ENCODE peak calls at places on chromosomes 16 and 17, in four cellular contexts. I is kidney, V is H9, X is astrocyte of the spinal cord. G is an unnamed sample.

GRCh38 chr17:72136692-72137550 is 16.1 kb downstream of the SOX9 start:
- DNase-seq in I (no peak), V (no peak), X (peak), G (no peak)

GRCh38 chr16:13558752-13559151 is 361.2 kb upstream of the ERCC4 start:
- DNase-seq in I (no peak), V (no peak), X (no peak), G (no peak)

GRCh38 chr16:30697264-30698138 is 1.5 kb upstream of the SRCAP start:
- DNase-seq in I (no peak), V (no peak), X (no peak), G (no peak)

GRCh38 chr16:660459-661183 is 7.3 kb upstream of the RHOT2 start:
- DNase-seq in I (peak), V (peak), X (peak), G (peak)

GRCh38 chr17:55238931-55239297 is 25.8 kb upstream of the HLF start:
- DNase-seq in I (no peak), V (peak), X (no peak), G (no peak)

GRCh38 chr17:19867094-19867653 is 562 bp downstream of the ULK2 start:
- DNase-seq in I (peak), V (peak), X (peak), G (peak)

GRCh38 chr17:7110617-7111306 is 3.9 kb downstream of the ASGR2 start:
- DNase-seq in I (no peak), V (no peak), X (no peak), G (no peak)

GRCh38 chr17:8436169-8436932 is 667 bp downstream of the NDEL1 start:
- DNase-seq in I (peak), V (peak), X (peak), G (no peak)

GRCh38 chr17:6796017-6796886 is 20.2 kb downstream of the FBXO39 start:
- DNase-seq in I (no peak), V (no peak), X (no peak), G (no peak)

GRCh38 chr16:6081320-6081976 is 983.9 kb upstream of the EEF2KMT start:
- DNase-seq in I (no peak), V (peak), X (peak), G (no peak)

GRCh38 chr16:85553436-85554113 is 59.5 kb upstream of the GSE1 start:
- DNase-seq in I (peak), V (peak), X (peak), G (peak)

GRCh38 chr16:72371307-72372081 is 199.5 kb upstream of the PMFBP1 start:
- DNase-seq in I (peak), V (peak), X (peak), G (no peak)

GRCh38 chr17:37787055-37787720 is 42.3 kb upstream of the HNF1B start:
- DNase-seq in I (peak), V (no peak), X (peak), G (no peak)
- TF ChIP-seq CTCF in I (no peak), V (no peak), X (no peak), G (no peak)

GRCh38 chr17:27531469-27531948 is 75.3 kb downstream of the KSR1 start:
- DNase-seq in I (no peak), V (no peak), X (no peak), G (no peak)

GRCh38 chr17:27526603-27527002 is 70.4 kb downstream of the KSR1 start:
- DNase-seq in I (no peak), V (peak), X (peak), G (no peak)

GRCh38 chr17:27532269-27533067 is 76.2 kb downstream of the KSR1 start:
- DNase-seq in I (no peak), V (no peak), X (peak), G (no peak)

GRCh38 chr17:27530791-27531391 is 74.6 kb downstream of the KSR1 start:
- DNase-seq in I (no peak), V (no peak), X (peak), G (no peak)

DNA sequence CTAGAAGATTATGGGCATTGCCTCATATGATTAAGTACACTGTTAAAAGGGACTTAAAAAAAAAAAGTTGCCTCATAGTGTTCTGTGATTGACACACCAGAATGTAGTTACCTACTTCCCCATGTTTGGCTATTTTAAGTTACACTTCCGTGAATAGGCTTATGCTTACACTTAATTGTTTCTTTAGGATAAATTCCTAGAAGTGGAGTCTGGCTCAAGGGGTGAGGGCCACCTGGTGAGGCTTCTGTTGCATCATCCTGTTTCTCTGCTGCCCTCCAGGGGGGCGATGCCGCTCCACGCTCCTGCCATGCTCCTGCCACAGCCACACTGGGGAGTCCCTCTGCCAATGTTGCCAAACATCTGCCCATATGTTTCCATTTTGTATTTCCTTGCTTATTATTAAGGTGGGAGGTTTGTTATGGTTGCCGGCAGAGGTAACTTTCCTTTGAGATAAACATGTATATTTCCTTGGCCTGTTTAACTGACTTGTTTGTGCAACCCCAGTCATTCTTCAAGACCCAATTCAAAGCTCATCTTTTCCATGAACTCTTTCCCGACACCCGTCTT is 73.1 kb downstream of the KSR1 start:
- DNase-seq in I (no peak), V (no peak), X (peak), G (no peak)
- TF ChIP-seq CTCF in I (peak), V (no peak), X (no peak), G (no peak)

DNA sequence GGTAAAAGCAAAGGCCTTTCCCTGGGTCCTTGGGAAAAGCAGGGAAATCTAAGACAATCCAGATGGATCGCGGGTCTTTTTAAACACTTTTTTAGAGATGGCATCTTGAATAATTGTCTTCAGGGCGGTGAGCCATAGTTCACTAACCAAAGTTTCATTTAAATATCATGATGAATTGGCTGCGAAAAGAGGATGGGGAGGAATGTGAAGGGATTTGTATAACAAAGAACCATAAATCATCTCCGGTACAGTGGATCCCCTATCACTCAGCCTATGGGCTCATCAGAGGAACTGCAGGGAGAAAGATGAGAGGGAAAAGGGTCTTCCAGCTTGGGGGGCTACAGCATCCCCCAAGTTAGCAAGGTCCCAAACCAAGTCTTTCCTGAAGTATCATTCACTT is 16.6 kb upstream of the DDX52 start:
- DNase-seq in I (no peak), V (no peak), X (no peak), G (no peak)
- TF ChIP-seq CTCF in I (no peak), V (peak), X (no peak), G (no peak)

GRCh38 chr17:81371910-81372760 is 23.1 kb upstream of the BAHCC1 start:
- DNase-seq in I (peak), V (peak), X (no peak), G (no peak)
- TF ChIP-seq CTCF in I (peak), V (peak), X (peak), G (no peak)

DNA sequence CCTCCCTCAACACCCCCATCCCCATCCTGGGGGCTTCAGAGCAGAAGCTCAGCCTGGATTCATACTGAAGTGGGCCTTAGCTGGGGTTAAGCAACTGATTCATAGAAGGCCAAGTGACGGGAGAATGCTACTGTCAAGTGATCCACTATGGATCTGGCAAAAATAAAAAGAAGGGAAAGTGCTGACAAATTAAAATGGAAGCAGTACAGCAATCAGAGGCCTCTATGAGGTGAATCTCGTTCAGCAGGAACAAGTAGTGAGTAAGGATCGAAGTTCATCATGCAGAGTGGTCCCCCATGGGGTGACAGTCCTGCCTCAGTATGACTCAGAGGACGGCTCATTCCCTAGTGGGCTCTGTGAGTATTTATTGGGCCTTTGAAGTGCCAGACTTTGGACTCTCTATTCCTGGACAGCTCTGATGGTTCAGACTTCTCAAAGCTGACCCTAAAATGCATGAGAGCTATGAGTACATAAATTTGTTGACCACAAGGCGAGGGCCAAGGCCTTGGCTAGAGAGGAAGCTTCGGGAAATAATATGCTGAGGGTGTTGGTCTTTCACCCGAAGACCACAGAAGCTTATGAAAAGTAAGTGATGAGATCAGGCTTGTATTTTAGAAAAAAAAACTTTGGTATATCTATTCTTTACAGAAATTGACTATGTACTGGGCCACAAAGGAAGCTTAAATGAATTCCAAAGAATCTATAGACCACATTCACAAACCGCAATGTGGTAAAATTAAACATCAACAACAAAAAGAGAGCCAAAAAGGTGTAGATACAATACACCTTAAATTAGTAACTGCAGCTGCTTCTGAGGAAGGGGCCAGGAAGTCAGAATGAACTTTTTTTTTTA is 5.3 kb upstream of the NSMCE1 start:
- DNase-seq in I (no peak), V (no peak), X (peak), G (no peak)
- TF ChIP-seq CTCF in I (no peak), V (no peak), X (no peak), G (no peak)

GRCh38 chr17:16873654-16874035 is 98.3 kb downstream of the TNFRSF13B start:
- DNase-seq in I (no peak), V (peak), X (no peak), G (no peak)

GRCh38 chr17:16875662-16876061 is 96.3 kb downstream of the TNFRSF13B start:
- DNase-seq in I (no peak), V (no peak), X (no peak), G (no peak)

GRCh38 chr17:16872351-16872751 is 99.6 kb downstream of the TNFRSF13B start:
- DNase-seq in I (no peak), V (peak), X (no peak), G (no peak)

GRCh38 chr17:16870253-16871245 is 101.4 kb downstream of the TNFRSF13B start:
- DNase-seq in I (no peak), V (peak), X (no peak), G (no peak)

GRCh38 chr17:16872836-16873653 is 98.9 kb downstream of the TNFRSF13B start:
- DNase-seq in I (no peak), V (peak), X (no peak), G (peak)
- TF ChIP-seq CTCF in I (peak), V (peak), X (peak), G (no peak)

GRCh38 chr17:50911890-50912289 is 45.7 kb upstream of the TOB1 start:
- DNase-seq in I (no peak), V (peak), X (no peak), G (no peak)
- TF ChIP-seq CTCF in I (no peak), V (peak), X (peak), G (no peak)

DNA sequence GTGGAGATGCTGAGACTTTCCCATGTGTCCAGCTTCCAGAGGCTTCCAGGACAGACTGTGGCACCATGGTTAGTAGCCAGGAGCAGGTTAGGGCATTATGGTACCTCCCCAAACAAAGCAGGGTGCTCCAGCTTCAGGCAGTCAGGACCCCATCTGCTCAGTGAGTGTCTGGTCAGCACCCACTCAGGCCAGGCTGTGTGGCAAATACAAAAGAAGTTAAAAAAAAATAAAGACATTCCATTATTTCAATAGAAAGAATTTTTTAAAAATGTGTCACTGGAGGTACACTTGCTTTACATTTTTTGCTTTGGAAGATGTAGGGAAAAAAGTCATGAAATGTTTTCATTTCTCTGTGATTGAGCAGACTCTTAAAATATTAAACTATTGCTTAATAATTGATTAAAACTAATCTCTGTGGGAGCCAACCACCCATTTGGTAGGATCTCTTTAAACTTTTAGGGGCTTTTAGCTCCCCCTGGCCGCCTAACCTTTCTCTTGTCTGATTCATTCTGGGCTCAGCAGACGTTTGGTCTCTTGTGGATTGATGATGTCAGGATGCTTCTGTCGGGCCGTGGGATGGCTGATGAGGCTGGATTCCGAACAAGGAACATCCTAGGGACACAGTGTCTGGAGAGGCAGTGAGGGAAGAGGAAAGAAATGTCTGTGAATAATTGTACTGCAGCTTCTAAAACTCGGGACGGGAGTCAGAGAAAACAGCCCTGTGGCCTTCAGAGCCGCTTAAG is 28.4 kb upstream of the NPTX1 start:
- DNase-seq in I (no peak), V (no peak), X (peak), G (no peak)
- TF ChIP-seq CTCF in I (no peak), V (peak), X (peak), G (no peak)

DNA sequence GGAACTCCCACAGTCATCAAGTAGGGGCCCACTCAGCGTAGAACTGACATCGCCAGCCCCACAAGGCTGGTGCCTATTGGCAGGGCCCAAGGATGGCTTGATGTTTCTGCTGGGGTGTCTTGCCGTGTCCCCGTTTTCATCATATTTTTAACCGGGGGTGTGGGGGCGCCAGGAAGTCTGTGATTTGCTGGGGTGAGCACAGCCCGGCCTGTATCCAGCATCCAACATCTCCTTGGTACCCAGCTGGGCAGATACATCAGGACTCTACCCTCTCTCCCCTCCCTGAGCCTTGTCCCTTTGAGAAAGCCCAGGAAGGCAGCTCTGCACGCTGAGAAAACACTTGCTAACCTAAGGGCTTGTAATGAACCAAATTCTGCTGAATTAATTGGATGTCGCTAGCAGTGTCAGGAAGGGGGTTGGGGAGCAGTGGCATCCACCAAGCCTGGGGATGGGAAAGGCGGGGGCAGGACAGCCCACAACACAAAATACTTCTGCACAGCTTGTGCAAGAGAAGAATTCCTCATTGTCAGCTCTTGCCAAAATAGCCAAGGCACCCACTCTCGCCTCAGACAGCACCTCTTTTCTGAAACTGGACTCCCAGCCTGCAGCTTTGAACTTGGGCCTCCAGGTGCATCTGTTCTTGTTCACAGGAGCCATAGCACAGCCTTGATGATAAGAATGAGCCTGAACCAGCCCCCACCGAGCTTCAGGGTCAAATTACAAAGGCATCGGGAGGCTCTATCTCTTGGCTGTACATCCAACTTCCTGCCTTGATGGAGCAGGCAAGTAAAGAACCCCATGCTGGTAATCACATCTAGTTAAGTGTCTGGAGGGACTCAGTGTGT is 63.7 kb upstream of the LYRM9 start:
- DNase-seq in I (no peak), V (no peak), X (no peak), G (no peak)
- TF ChIP-seq CTCF in I (no peak), V (no peak), X (no peak), G (no peak)